ENCODE peak calls at places on chromosomes 7 and 10, in seven cellular contexts. L is anterior cingulate cortex; Z is GM20000; U is nephron progenitor cell; P is MM.1S; Y is Peyer's patch; W is activated CD8-positive, alpha-beta memory T cell treated with anti-CD3 and anti-CD28 coated beads, Interleukin-2, amount 50 U/mL, for 48 hours. K is an unnamed sample.

GRCh38 chr7:80766724-80767123 is 128.3 kb downstream of the CD36 start:
- DNase-seq in P (no peak), W (no peak), Y (no peak), Z (no peak), L (no peak), U (no peak), K (no peak)

GRCh38 chr10:43598447-43598846 is 7.8 kb upstream of the ZNF485 start:
- DNase-seq in P (no peak), W (no peak), L (no peak), Z (no peak), Y (no peak), U (no peak), K (no peak)

GRCh38 chr10:30036341-30036740 is 23.0 kb downstream of the JCAD start:
- DNase-seq in U (no peak), L (no peak), Z (no peak), Y (no peak), W (no peak), P (no peak), K (no peak)

GRCh38 chr7:33334349-33334748 is 205.0 kb downstream of the BBS9 start:
- DNase-seq in Z (peak; percentile 7), W (no peak), P (no peak), U (no peak), Y (no peak), L (no peak), K (peak; percentile 20)

GRCh38 chr7:70016044-70016770 is 417.9 kb downstream of the AUTS2 start:
- DNase-seq in L (no peak), Z (no peak), Y (no peak), W (no peak), P (no peak), U (no peak), K (no peak)

GRCh38 chr10:133230387-133231195 is 574 bp downstream of the UTF1 start:
- DNase-seq in P (no peak), W (no peak), U (peak; percentile 58), Z (peak; percentile 74), L (peak; percentile 32), Y (peak; percentile 30), K (no peak)

GRCh38 chr10:46545861-46546590 is 10.4 kb downstream of the GPRIN2 start:
- DNase-seq in U (peak; percentile 1), L (no peak), Z (peak; percentile 54), P (no peak), W (peak; percentile 50), Y (peak; percentile 14), K (no peak)

GRCh38 chr7:39062811-39063210 is 85.1 kb downstream of the POU6F2 start:
- DNase-seq in Y (no peak), L (no peak), W (no peak), U (no peak), P (no peak), Z (no peak), K (no peak)

GRCh38 chr7:140972876-140973829 is 41.6 kb downstream of the MRPS33 start:
- DNase-seq in W (no peak), U (no peak), P (no peak), L (no peak), Z (no peak), Y (no peak), K (no peak)

GRCh38 chr7:117950601-117951278 is 77.5 kb upstream of the CTTNBP2 start:
- DNase-seq in W (no peak), P (peak; percentile 33), L (no peak), Y (no peak), Z (no peak), U (no peak), K (no peak)

GRCh38 chr10:34809796-34810195 is 5.3 kb downstream of the PARD3 start:
- DNase-seq in L (no peak), P (no peak), U (no peak), Y (no peak), Z (no peak), W (no peak), K (no peak)

GRCh38 chr7:140176271-140176701 is 497 bp downstream of the KDM7A start:
- DNase-seq in Y (no peak), L (no peak), Z (peak; percentile 53), U (peak; percentile 43), P (peak; percentile 23), W (peak; percentile 61), K (no peak)

GRCh38 chr10:78292987-78293865 is 259.6 kb downstream of the RPS24 start:
- DNase-seq in Z (no peak), L (no peak), W (no peak), U (peak; percentile 67), Y (no peak), P (no peak), K (peak; percentile 96)

GRCh38 chr10:94047302-94047701 is 53.6 kb downstream of the PLCE1 start:
- DNase-seq in P (no peak), W (no peak), Z (no peak), Y (no peak), U (no peak), L (no peak), K (no peak)

GRCh38 chr7:9921326-9921725 is 1052.3 kb upstream of the PHF14 start:
- DNase-seq in L (no peak), W (no peak), Y (no peak), Z (no peak), P (no peak), U (no peak), K (no peak)